ENCODE peak calls at places on chromosomes 7 and 10, in seven cellular contexts. One of them, this sample, is unnamed.

GRCh38 chr7:28572321-28573058 is 160.2 kb downstream of the CREB5 start:
- DNase-seq in activated naive CD4-positive, alpha-beta T cell treated with anti-CD3 and anti-CD28 coated beads, Interleukin-2, amount 10 ng/mL, durations not matched to agents 7 days and 5 days: no peak
- DNase-seq in cardiac fibroblast: no peak
- DNase-seq in WTC11: no peak
- DNase-seq in activated T-helper 1 cell treated with anti-CD3 and anti-CD28 coated beads, Interleukin-2, amount 50 U/mL, for 16 hours: no peak
- DNase-seq in dorsolateral prefrontal cortex: no peak
- DNase-seq in left lung: no peak
- DNase-seq in this sample: no peak

GRCh38 chr7:6628045-6628444 is 9.1 kb upstream of the ZNF316 start:
- DNase-seq in activated naive CD4-positive, alpha-beta T cell treated with anti-CD3 and anti-CD28 coated beads, Interleukin-2, amount 10 ng/mL, durations not matched to agents 7 days and 5 days: no peak
- DNase-seq in cardiac fibroblast: no peak
- DNase-seq in WTC11: no peak
- DNase-seq in activated T-helper 1 cell treated with anti-CD3 and anti-CD28 coated beads, Interleukin-2, amount 50 U/mL, for 16 hours: no peak
- DNase-seq in dorsolateral prefrontal cortex: no peak
- DNase-seq in left lung: no peak
- DNase-seq in this sample: no peak

GRCh38 chr7:155523168-155523675 is 23.1 kb downstream of the CNPY1 start:
- DNase-seq in activated naive CD4-positive, alpha-beta T cell treated with anti-CD3 and anti-CD28 coated beads, Interleukin-2, amount 10 ng/mL, durations not matched to agents 7 days and 5 days: no peak
- DNase-seq in cardiac fibroblast: no peak
- DNase-seq in WTC11: no peak
- DNase-seq in activated T-helper 1 cell treated with anti-CD3 and anti-CD28 coated beads, Interleukin-2, amount 50 U/mL, for 16 hours: no peak
- DNase-seq in dorsolateral prefrontal cortex: no peak
- DNase-seq in left lung: no peak
- DNase-seq in this sample: no peak

GRCh38 chr7:30163231-30163894 is 28.6 kb downstream of the MTURN start:
- DNase-seq in activated naive CD4-positive, alpha-beta T cell treated with anti-CD3 and anti-CD28 coated beads, Interleukin-2, amount 10 ng/mL, durations not matched to agents 7 days and 5 days: peak
- DNase-seq in cardiac fibroblast: no peak
- DNase-seq in WTC11: no peak
- DNase-seq in activated T-helper 1 cell treated with anti-CD3 and anti-CD28 coated beads, Interleukin-2, amount 50 U/mL, for 16 hours: no peak
- DNase-seq in dorsolateral prefrontal cortex: peak
- DNase-seq in left lung: no peak
- DNase-seq in this sample: no peak

GRCh38 chr7:129843365-129843898 is 109.3 kb downstream of the UBE2H start:
- DNase-seq in activated naive CD4-positive, alpha-beta T cell treated with anti-CD3 and anti-CD28 coated beads, Interleukin-2, amount 10 ng/mL, durations not matched to agents 7 days and 5 days: no peak
- DNase-seq in cardiac fibroblast: no peak
- DNase-seq in WTC11: peak
- DNase-seq in activated T-helper 1 cell treated with anti-CD3 and anti-CD28 coated beads, Interleukin-2, amount 50 U/mL, for 16 hours: no peak
- DNase-seq in dorsolateral prefrontal cortex: no peak
- DNase-seq in left lung: no peak
- DNase-seq in this sample: no peak

GRCh38 chr10:119007211-119007574 is 22.3 kb upstream of the NANOS1 start:
- DNase-seq in activated naive CD4-positive, alpha-beta T cell treated with anti-CD3 and anti-CD28 coated beads, Interleukin-2, amount 10 ng/mL, durations not matched to agents 7 days and 5 days: no peak
- DNase-seq in cardiac fibroblast: no peak
- DNase-seq in WTC11: no peak
- DNase-seq in activated T-helper 1 cell treated with anti-CD3 and anti-CD28 coated beads, Interleukin-2, amount 50 U/mL, for 16 hours: no peak
- DNase-seq in dorsolateral prefrontal cortex: no peak
- DNase-seq in left lung: no peak
- DNase-seq in this sample: no peak

GRCh38 chr7:157901166-157901565 is 564.4 kb downstream of the DNAJB6 start:
- DNase-seq in activated naive CD4-positive, alpha-beta T cell treated with anti-CD3 and anti-CD28 coated beads, Interleukin-2, amount 10 ng/mL, durations not matched to agents 7 days and 5 days: no peak
- DNase-seq in cardiac fibroblast: no peak
- DNase-seq in WTC11: no peak
- DNase-seq in activated T-helper 1 cell treated with anti-CD3 and anti-CD28 coated beads, Interleukin-2, amount 50 U/mL, for 16 hours: no peak
- DNase-seq in dorsolateral prefrontal cortex: no peak
- DNase-seq in left lung: no peak
- DNase-seq in this sample: no peak

GRCh38 chr10:110843031-110843430 is 28.7 kb upstream of the PDCD4 start:
- DNase-seq in activated naive CD4-positive, alpha-beta T cell treated with anti-CD3 and anti-CD28 coated beads, Interleukin-2, amount 10 ng/mL, durations not matched to agents 7 days and 5 days: peak
- DNase-seq in cardiac fibroblast: no peak
- DNase-seq in WTC11: no peak
- DNase-seq in activated T-helper 1 cell treated with anti-CD3 and anti-CD28 coated beads, Interleukin-2, amount 50 U/mL, for 16 hours: no peak
- DNase-seq in dorsolateral prefrontal cortex: no peak
- DNase-seq in left lung: no peak
- DNase-seq in this sample: no peak

GRCh38 chr10:71757450-71757918 is 15.8 kb downstream of the VSIR start:
- DNase-seq in activated naive CD4-positive, alpha-beta T cell treated with anti-CD3 and anti-CD28 coated beads, Interleukin-2, amount 10 ng/mL, durations not matched to agents 7 days and 5 days: no peak
- DNase-seq in cardiac fibroblast: no peak
- DNase-seq in WTC11: no peak
- DNase-seq in activated T-helper 1 cell treated with anti-CD3 and anti-CD28 coated beads, Interleukin-2, amount 50 U/mL, for 16 hours: no peak
- DNase-seq in dorsolateral prefrontal cortex: peak
- DNase-seq in left lung: no peak
- DNase-seq in this sample: no peak

GRCh38 chr7:1418505-1419309 is 40.6 kb downstream of the MICALL2 start:
- DNase-seq in activated naive CD4-positive, alpha-beta T cell treated with anti-CD3 and anti-CD28 coated beads, Interleukin-2, amount 10 ng/mL, durations not matched to agents 7 days and 5 days: no peak
- DNase-seq in cardiac fibroblast: no peak
- DNase-seq in WTC11: peak
- DNase-seq in activated T-helper 1 cell treated with anti-CD3 and anti-CD28 coated beads, Interleukin-2, amount 50 U/mL, for 16 hours: no peak
- DNase-seq in dorsolateral prefrontal cortex: no peak
- DNase-seq in left lung: no peak
- DNase-seq in this sample: no peak

GRCh38 chr10:97553575-97554100 is 18.9 kb upstream of the ANKRD2 start:
- DNase-seq in activated naive CD4-positive, alpha-beta T cell treated with anti-CD3 and anti-CD28 coated beads, Interleukin-2, amount 10 ng/mL, durations not matched to agents 7 days and 5 days: peak
- DNase-seq in cardiac fibroblast: peak
- DNase-seq in WTC11: peak
- DNase-seq in activated T-helper 1 cell treated with anti-CD3 and anti-CD28 coated beads, Interleukin-2, amount 50 U/mL, for 16 hours: peak
- DNase-seq in dorsolateral prefrontal cortex: peak
- DNase-seq in left lung: no peak
- DNase-seq in this sample: peak

GRCh38 chr7:47636111-47636692 is 54.3 kb upstream of the TNS3 start:
- DNase-seq in activated naive CD4-positive, alpha-beta T cell treated with anti-CD3 and anti-CD28 coated beads, Interleukin-2, amount 10 ng/mL, durations not matched to agents 7 days and 5 days: no peak
- DNase-seq in cardiac fibroblast: no peak
- DNase-seq in WTC11: no peak
- DNase-seq in activated T-helper 1 cell treated with anti-CD3 and anti-CD28 coated beads, Interleukin-2, amount 50 U/mL, for 16 hours: no peak
- DNase-seq in dorsolateral prefrontal cortex: no peak
- DNase-seq in left lung: no peak
- DNase-seq in this sample: no peak

GRCh38 chr7:100568936-100569844 is 4.5 kb downstream of the SAP25 start:
- DNase-seq in activated naive CD4-positive, alpha-beta T cell treated with anti-CD3 and anti-CD28 coated beads, Interleukin-2, amount 10 ng/mL, durations not matched to agents 7 days and 5 days: peak
- DNase-seq in cardiac fibroblast: peak
- DNase-seq in WTC11: peak
- DNase-seq in activated T-helper 1 cell treated with anti-CD3 and anti-CD28 coated beads, Interleukin-2, amount 50 U/mL, for 16 hours: peak
- DNase-seq in dorsolateral prefrontal cortex: peak
- DNase-seq in left lung: peak
- DNase-seq in this sample: peak

GRCh38 chr10:55742487-55742886 is 618.6 kb downstream of the ZWINT start:
- DNase-seq in activated naive CD4-positive, alpha-beta T cell treated with anti-CD3 and anti-CD28 coated beads, Interleukin-2, amount 10 ng/mL, durations not matched to agents 7 days and 5 days: no peak
- DNase-seq in cardiac fibroblast: no peak
- DNase-seq in WTC11: no peak
- DNase-seq in activated T-helper 1 cell treated with anti-CD3 and anti-CD28 coated beads, Interleukin-2, amount 50 U/mL, for 16 hours: no peak
- DNase-seq in dorsolateral prefrontal cortex: no peak
- DNase-seq in left lung: no peak
- DNase-seq in this sample: no peak

GRCh38 chr7:157397751-157398691 is 61.2 kb downstream of the DNAJB6 start:
- DNase-seq in activated naive CD4-positive, alpha-beta T cell treated with anti-CD3 and anti-CD28 coated beads, Interleukin-2, amount 10 ng/mL, durations not matched to agents 7 days and 5 days: peak
- DNase-seq in cardiac fibroblast: peak
- DNase-seq in WTC11: peak
- DNase-seq in activated T-helper 1 cell treated with anti-CD3 and anti-CD28 coated beads, Interleukin-2, amount 50 U/mL, for 16 hours: no peak
- DNase-seq in dorsolateral prefrontal cortex: no peak
- DNase-seq in left lung: no peak
- DNase-seq in this sample: no peak

GRCh38 chr10:126216221-126216701 is 172.0 kb downstream of the ADAM12 start:
- DNase-seq in activated naive CD4-positive, alpha-beta T cell treated with anti-CD3 and anti-CD28 coated beads, Interleukin-2, amount 10 ng/mL, durations not matched to agents 7 days and 5 days: no peak
- DNase-seq in cardiac fibroblast: peak
- DNase-seq in WTC11: no peak
- DNase-seq in activated T-helper 1 cell treated with anti-CD3 and anti-CD28 coated beads, Interleukin-2, amount 50 U/mL, for 16 hours: no peak
- DNase-seq in dorsolateral prefrontal cortex: no peak
- DNase-seq in left lung: no peak
- DNase-seq in this sample: no peak

GRCh38 chr7:16420649-16421332 is 547 bp downstream of the CRPPA start:
- DNase-seq in activated naive CD4-positive, alpha-beta T cell treated with anti-CD3 and anti-CD28 coated beads, Interleukin-2, amount 10 ng/mL, durations not matched to agents 7 days and 5 days: peak
- DNase-seq in cardiac fibroblast: peak
- DNase-seq in WTC11: peak
- DNase-seq in activated T-helper 1 cell treated with anti-CD3 and anti-CD28 coated beads, Interleukin-2, amount 50 U/mL, for 16 hours: peak
- DNase-seq in dorsolateral prefrontal cortex: peak
- DNase-seq in left lung: peak
- DNase-seq in this sample: peak

GRCh38 chr10:33193867-33194521 is 140.5 kb downstream of the NRP1 start:
- DNase-seq in activated naive CD4-positive, alpha-beta T cell treated with anti-CD3 and anti-CD28 coated beads, Interleukin-2, amount 10 ng/mL, durations not matched to agents 7 days and 5 days: no peak
- DNase-seq in cardiac fibroblast: peak
- DNase-seq in WTC11: no peak
- DNase-seq in activated T-helper 1 cell treated with anti-CD3 and anti-CD28 coated beads, Interleukin-2, amount 50 U/mL, for 16 hours: no peak
- DNase-seq in dorsolateral prefrontal cortex: no peak
- DNase-seq in left lung: no peak
- DNase-seq in this sample: no peak

GRCh38 chr7:148540041-148540738 is 50.4 kb upstream of the C7orf33 start:
- DNase-seq in activated naive CD4-positive, alpha-beta T cell treated with anti-CD3 and anti-CD28 coated beads, Interleukin-2, amount 10 ng/mL, durations not matched to agents 7 days and 5 days: no peak
- DNase-seq in cardiac fibroblast: peak
- DNase-seq in WTC11: no peak
- DNase-seq in activated T-helper 1 cell treated with anti-CD3 and anti-CD28 coated beads, Interleukin-2, amount 50 U/mL, for 16 hours: no peak
- DNase-seq in dorsolateral prefrontal cortex: no peak
- DNase-seq in left lung: no peak
- DNase-seq in this sample: peak

GRCh38 chr10:45308707-45309106 is 6.7 kb downstream of the OR13A1 start:
- DNase-seq in activated naive CD4-positive, alpha-beta T cell treated with anti-CD3 and anti-CD28 coated beads, Interleukin-2, amount 10 ng/mL, durations not matched to agents 7 days and 5 days: no peak
- DNase-seq in cardiac fibroblast: no peak
- DNase-seq in WTC11: no peak
- DNase-seq in activated T-helper 1 cell treated with anti-CD3 and anti-CD28 coated beads, Interleukin-2, amount 50 U/mL, for 16 hours: no peak
- DNase-seq in dorsolateral prefrontal cortex: no peak
- DNase-seq in left lung: no peak
- DNase-seq in this sample: no peak